ENCODE peak calls at places on chromosomes 4 and X, in eight cellular contexts. A is A549, C is GM12878, V is WTC11, G is IMR-90, M is K562, B is H1, P is HepG2. D is an unnamed sample.

GRCh38 chr4:176271749-176272148 is 2.7 kb upstream of the ASB5 start:
- DNase-seq in A (peak), C (no peak), V (no peak), G (peak), M (no peak), B (no peak), P (no peak), D (no peak)

GRCh38 chr4:33104190-33104773 is 2384.1 kb downstream of the PCDH7 start:
- DNase-seq in A (no peak), C (peak), V (no peak), G (no peak), M (no peak), B (no peak), P (no peak), D (no peak)

GRCh38 chrX:23634181-23634580 is 33.1 kb upstream of the PRDX4 start:
- DNase-seq in A (peak), C (no peak), V (no peak), G (no peak), M (peak), B (no peak), P (no peak), D (peak)

GRCh38 chrX:121191779-121192178 is 144.4 kb downstream of the GLUD2 start:
- DNase-seq in A (no peak), C (no peak), V (no peak), G (no peak), M (no peak), B (no peak), P (no peak), D (no peak)

GRCh38 chr4:150244600-150244999 is 166.4 kb downstream of the DCLK2 start:
- DNase-seq in A (peak), C (no peak), V (no peak), G (peak), M (no peak), B (no peak), P (no peak), D (no peak)

GRCh38 chrX:131792789-131793462 is 230.2 kb upstream of the STK26 start:
- DNase-seq in A (peak), C (peak), V (no peak), G (peak), M (no peak), B (no peak), P (no peak), D (peak)

GRCh38 chr4:26275261-26275660 is 45.6 kb upstream of the RBPJ start:
- DNase-seq in A (no peak), C (no peak), V (no peak), G (no peak), M (no peak), B (no peak), P (no peak), D (no peak)

GRCh38 chr4:101256222-101256621 is 91.1 kb downstream of the PPP3CA start:
- DNase-seq in A (no peak), C (no peak), V (no peak), G (no peak), M (no peak), B (no peak), P (peak), D (no peak)

GRCh38 chr4:83022724-83023427 is 12.1 kb upstream of the COPS4 start:
- DNase-seq in A (no peak), C (no peak), V (no peak), G (peak), M (no peak), B (no peak), P (no peak), D (no peak)

GRCh38 chr4:47071863-47072441 is 40.6 kb downstream of the GABRB1 start:
- DNase-seq in A (no peak), C (no peak), V (no peak), G (peak), M (no peak), B (no peak), P (no peak), D (no peak)

GRCh38 chr4:20832821-20833220 is 132.6 kb downstream of the PACRGL start:
- DNase-seq in A (no peak), C (no peak), V (no peak), G (peak), M (no peak), B (no peak), P (no peak), D (no peak)
- TF ChIP-seq USF2 in A (no peak), C (no peak), V (no peak), G (no peak), M (no peak), B (no peak), P (no peak), D (no peak)

GRCh38 chrX:40326186-40326965 is 228.6 kb upstream of the BCOR start:
- DNase-seq in A (peak), C (no peak), V (no peak), G (no peak), M (no peak), B (no peak), P (no peak), D (no peak)
- TF ChIP-seq USF2 in A (no peak), C (no peak), V (no peak), G (no peak), M (no peak), B (no peak), P (no peak), D (no peak)

GRCh38 chr4:22474636-22475310 is 41.1 kb downstream of the ADGRA3 start:
- DNase-seq in A (no peak), C (no peak), V (no peak), G (peak), M (no peak), B (no peak), P (peak), D (no peak)
- TF ChIP-seq USF2 in A (no peak), C (no peak), V (no peak), G (no peak), M (no peak), B (no peak), P (no peak), D (no peak)

GRCh38 chr4:110292994-110293744 is 94.8 kb upstream of the ELOVL6 start:
- DNase-seq in A (no peak), C (no peak), V (no peak), G (no peak), M (no peak), B (no peak), P (no peak), D (no peak)
- TF ChIP-seq USF2 in A (no peak), C (no peak), V (no peak), G (no peak), M (no peak), B (no peak), P (no peak), D (no peak)

DNA sequence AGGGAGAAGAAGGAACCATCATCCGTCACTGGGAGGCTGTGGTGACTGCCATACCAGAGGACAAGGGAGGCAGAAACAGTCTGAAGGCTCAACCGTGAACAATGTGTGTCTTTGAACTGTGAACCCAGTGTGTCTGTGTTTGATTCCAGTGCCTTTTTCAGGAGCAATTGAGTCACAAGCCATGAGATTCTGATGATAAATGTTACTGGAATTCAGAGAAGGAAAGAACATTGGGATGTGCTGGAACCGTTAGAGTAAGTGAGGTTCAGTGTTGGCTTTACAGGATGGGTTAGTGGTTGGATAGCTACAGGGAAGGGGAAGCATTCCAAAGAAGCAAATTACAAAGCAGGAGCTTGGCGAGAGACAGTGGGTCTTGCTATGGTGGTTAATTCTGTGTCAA is 464.4 kb downstream of the TRIML1 start:
- DNase-seq in A (no peak), C (no peak), V (no peak), G (peak), M (no peak), B (no peak), P (no peak), D (no peak)
- TF ChIP-seq USF2 in A (no peak), C (no peak), V (no peak), G (no peak), M (no peak), B (no peak), P (no peak), D (no peak)

GRCh38 chr4:89797117-89797516 is 39.8 kb downstream of the SNCA start:
- DNase-seq in A (peak), C (no peak), V (no peak), G (peak), M (no peak), B (no peak), P (no peak), D (no peak)
- TF ChIP-seq USF2 in A (no peak), C (no peak), V (no peak), G (no peak), M (no peak), B (no peak), P (no peak), D (no peak)

DNA sequence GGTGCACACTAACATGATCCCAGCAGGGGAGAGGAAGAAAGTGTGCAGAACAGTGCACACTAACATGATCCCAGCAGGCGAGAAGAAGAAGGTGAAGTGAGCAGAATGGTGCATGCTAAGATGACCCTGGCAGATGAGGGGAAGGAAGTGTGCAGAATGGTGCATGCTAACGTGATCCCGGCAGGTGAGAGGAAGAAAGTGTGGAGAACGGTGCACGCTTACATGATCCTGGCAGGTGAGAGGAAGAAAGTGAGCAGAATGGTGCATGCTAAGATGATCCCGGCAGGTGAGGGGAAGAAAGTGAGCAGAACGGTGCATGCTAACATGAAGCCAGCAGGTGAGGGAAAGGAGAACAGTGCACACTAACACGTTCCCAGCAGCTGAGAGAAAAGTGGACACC is 83.7 kb downstream of the ACOX3 start:
- DNase-seq in A (no peak), C (no peak), V (no peak), G (no peak), M (no peak), B (no peak), P (no peak), D (no peak)
- TF ChIP-seq USF2 in A (no peak), C (no peak), V (no peak), G (no peak), M (no peak), B (no peak), P (no peak), D (no peak)

D was measured in SK-N-SH.